ENCODE peak calls at places on chromosomes 2 and 18, in ten cellular contexts. One of them, this sample, is unnamed.

GRCh38 chr2:234193977-234194563 is 143.6 kb downstream of the SPP2 start:
- DNase-seq in GM23338: no peak
- DNase-seq in pancreas: no peak
- DNase-seq in GM13976: no peak
- DNase-seq in neural crest cell: no peak
- DNase-seq in mucosa of descending colon: no peak
- DNase-seq in MM.1S: no peak
- DNase-seq in hepatocyte: no peak
- DNase-seq in thyroid gland: no peak
- DNase-seq in osteocyte: no peak
- DNase-seq in this sample: no peak

GRCh38 chr2:134917958-134918517 is 584 bp upstream of the CCNT2 start:
- DNase-seq in GM13976: no peak
- DNase-seq in neural crest cell: no peak
- DNase-seq in GM23338: no peak
- DNase-seq in hepatocyte: no peak
- DNase-seq in pancreas: no peak
- DNase-seq in MM.1S: no peak
- DNase-seq in osteocyte: no peak
- DNase-seq in mucosa of descending colon: no peak
- DNase-seq in thyroid gland: peak
- DNase-seq in this sample: no peak

GRCh38 chr18:70160075-70160678 is 45.3 kb downstream of the RTTN start:
- DNase-seq in GM23338: no peak
- DNase-seq in neural crest cell: no peak
- DNase-seq in thyroid gland: no peak
- DNase-seq in osteocyte: no peak
- DNase-seq in pancreas: no peak
- DNase-seq in GM13976: no peak
- DNase-seq in hepatocyte: no peak
- DNase-seq in mucosa of descending colon: no peak
- DNase-seq in MM.1S: no peak
- DNase-seq in this sample: no peak

GRCh38 chr2:45172993-45173392 is 163.7 kb upstream of the SIX2 start:
- DNase-seq in pancreas: no peak
- DNase-seq in GM13976: no peak
- DNase-seq in hepatocyte: no peak
- DNase-seq in neural crest cell: no peak
- DNase-seq in thyroid gland: no peak
- DNase-seq in osteocyte: no peak
- DNase-seq in mucosa of descending colon: no peak
- DNase-seq in GM23338: no peak
- DNase-seq in MM.1S: no peak
- DNase-seq in this sample: no peak

GRCh38 chr2:128412181-128412871 is 93.7 kb upstream of the HS6ST1 start:
- DNase-seq in neural crest cell: no peak
- DNase-seq in mucosa of descending colon: no peak
- DNase-seq in GM13976: no peak
- DNase-seq in thyroid gland: no peak
- DNase-seq in pancreas: no peak
- DNase-seq in GM23338: no peak
- DNase-seq in MM.1S: no peak
- DNase-seq in hepatocyte: no peak
- DNase-seq in osteocyte: peak
- DNase-seq in this sample: no peak

GRCh38 chr2:70475266-70475665 is 78.4 kb downstream of the TGFA start:
- DNase-seq in osteocyte: peak
- DNase-seq in GM13976: no peak
- DNase-seq in pancreas: no peak
- DNase-seq in mucosa of descending colon: no peak
- DNase-seq in neural crest cell: no peak
- DNase-seq in MM.1S: peak
- DNase-seq in GM23338: no peak
- DNase-seq in thyroid gland: no peak
- DNase-seq in hepatocyte: no peak
- DNase-seq in this sample: no peak

GRCh38 chr2:63792523-63792922 is 49.2 kb upstream of the UGP2 start:
- DNase-seq in osteocyte: no peak
- DNase-seq in pancreas: no peak
- DNase-seq in mucosa of descending colon: no peak
- DNase-seq in thyroid gland: no peak
- DNase-seq in GM23338: no peak
- DNase-seq in GM13976: no peak
- DNase-seq in neural crest cell: no peak
- DNase-seq in hepatocyte: peak
- DNase-seq in MM.1S: no peak
- DNase-seq in this sample: peak

GRCh38 chr2:220417503-220417902 is 790.1 kb downstream of the SLC4A3 start:
- DNase-seq in pancreas: no peak
- DNase-seq in mucosa of descending colon: no peak
- DNase-seq in GM23338: peak
- DNase-seq in hepatocyte: no peak
- DNase-seq in MM.1S: no peak
- DNase-seq in GM13976: no peak
- DNase-seq in osteocyte: no peak
- DNase-seq in neural crest cell: no peak
- DNase-seq in thyroid gland: no peak
- DNase-seq in this sample: no peak

GRCh38 chr2:43724728-43725526 is 48.7 kb upstream of the C1GALT1C1L start:
- DNase-seq in mucosa of descending colon: no peak
- DNase-seq in hepatocyte: peak
- DNase-seq in GM23338: no peak
- DNase-seq in thyroid gland: no peak
- DNase-seq in neural crest cell: no peak
- DNase-seq in MM.1S: no peak
- DNase-seq in GM13976: no peak
- DNase-seq in pancreas: no peak
- DNase-seq in osteocyte: no peak
- DNase-seq in this sample: no peak

GRCh38 chr2:193469251-193469650 is 1274.5 kb upstream of the TMEFF2 start:
- DNase-seq in mucosa of descending colon: no peak
- DNase-seq in thyroid gland: no peak
- DNase-seq in MM.1S: peak
- DNase-seq in neural crest cell: no peak
- DNase-seq in osteocyte: no peak
- DNase-seq in pancreas: no peak
- DNase-seq in hepatocyte: no peak
- DNase-seq in GM13976: no peak
- DNase-seq in GM23338: no peak
- DNase-seq in this sample: no peak

DNA sequence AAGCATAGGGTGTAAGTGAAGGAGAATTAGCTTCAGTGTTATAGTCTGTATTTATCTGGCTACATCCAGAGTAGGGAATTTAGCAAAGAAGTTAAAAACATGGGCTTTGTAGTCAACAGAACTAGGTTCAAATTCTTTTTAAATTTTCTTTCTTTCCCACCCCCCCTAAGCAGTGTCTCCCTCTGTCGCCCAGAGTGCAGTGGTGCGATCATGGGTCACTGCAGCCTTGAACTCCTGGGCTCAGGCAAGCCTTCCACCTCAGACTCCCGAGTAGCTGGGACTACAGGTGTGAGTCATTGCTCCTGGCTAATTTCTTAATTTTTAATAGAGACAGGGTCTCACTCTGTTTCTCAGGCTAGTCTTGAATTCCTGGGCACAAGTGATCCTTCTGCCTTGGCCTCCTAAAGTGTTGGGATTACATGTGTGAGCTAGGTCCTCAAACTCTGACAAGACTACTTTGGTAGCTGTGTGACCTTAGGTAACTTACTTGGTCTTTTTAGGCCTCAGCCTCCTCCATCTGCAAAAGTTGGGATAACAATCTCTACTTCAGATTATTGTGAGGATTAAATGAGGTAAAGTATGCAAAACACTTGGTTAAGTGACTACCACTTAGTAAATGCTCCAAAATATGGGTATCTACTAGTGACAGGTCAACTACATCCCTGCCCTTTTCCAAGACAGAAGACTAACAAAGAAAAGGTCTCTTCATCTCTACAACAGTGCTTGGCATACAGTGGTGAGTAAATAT is 17.8 kb downstream of the DOK1 start:
- DNase-seq in pancreas: no peak
- DNase-seq in thyroid gland: no peak
- DNase-seq in GM13976: no peak
- DNase-seq in neural crest cell: no peak
- DNase-seq in mucosa of descending colon: no peak
- DNase-seq in MM.1S: no peak
- DNase-seq in GM23338: peak
- DNase-seq in hepatocyte: no peak
- DNase-seq in osteocyte: no peak
- DNase-seq in this sample: no peak
- TF ChIP-seq CTCF in pancreas: no peak
- TF ChIP-seq CTCF in thyroid gland: no peak
- TF ChIP-seq CTCF in GM13976: peak
- TF ChIP-seq CTCF in neural crest cell: peak
- TF ChIP-seq CTCF in mucosa of descending colon: no peak
- TF ChIP-seq CTCF in MM.1S: no peak
- TF ChIP-seq CTCF in GM23338: peak
- TF ChIP-seq CTCF in hepatocyte: no peak
- TF ChIP-seq CTCF in osteocyte: no peak
- TF ChIP-seq CTCF in this sample: no peak

GRCh38 chr18:63550068-63550467 is 7.9 kb downstream of the SERPINB12 start:
- DNase-seq in MM.1S: no peak
- DNase-seq in GM13976: no peak
- DNase-seq in osteocyte: no peak
- DNase-seq in neural crest cell: no peak
- DNase-seq in GM23338: no peak
- DNase-seq in mucosa of descending colon: no peak
- DNase-seq in pancreas: no peak
- DNase-seq in thyroid gland: no peak
- DNase-seq in hepatocyte: no peak
- DNase-seq in this sample: no peak

GRCh38 chr18:63544017-63544416 is 1.8 kb downstream of the SERPINB12 start:
- DNase-seq in thyroid gland: no peak
- DNase-seq in hepatocyte: no peak
- DNase-seq in neural crest cell: no peak
- DNase-seq in GM13976: no peak
- DNase-seq in osteocyte: no peak
- DNase-seq in pancreas: no peak
- DNase-seq in MM.1S: no peak
- DNase-seq in GM23338: no peak
- DNase-seq in mucosa of descending colon: no peak
- DNase-seq in this sample: no peak

GRCh38 chr18:63542069-63542468 is at the start of gene SERPINB12:
- DNase-seq in thyroid gland: no peak
- DNase-seq in mucosa of descending colon: no peak
- DNase-seq in pancreas: no peak
- DNase-seq in osteocyte: no peak
- DNase-seq in GM13976: no peak
- DNase-seq in GM23338: no peak
- DNase-seq in hepatocyte: no peak
- DNase-seq in neural crest cell: no peak
- DNase-seq in MM.1S: no peak
- DNase-seq in this sample: no peak

GRCh38 chr18:63540131-63540530 is 2.0 kb upstream of the SERPINB12 start:
- DNase-seq in MM.1S: no peak
- DNase-seq in neural crest cell: no peak
- DNase-seq in osteocyte: no peak
- DNase-seq in thyroid gland: no peak
- DNase-seq in GM13976: no peak
- DNase-seq in GM23338: peak
- DNase-seq in hepatocyte: no peak
- DNase-seq in mucosa of descending colon: no peak
- DNase-seq in pancreas: no peak
- DNase-seq in this sample: peak

DNA sequence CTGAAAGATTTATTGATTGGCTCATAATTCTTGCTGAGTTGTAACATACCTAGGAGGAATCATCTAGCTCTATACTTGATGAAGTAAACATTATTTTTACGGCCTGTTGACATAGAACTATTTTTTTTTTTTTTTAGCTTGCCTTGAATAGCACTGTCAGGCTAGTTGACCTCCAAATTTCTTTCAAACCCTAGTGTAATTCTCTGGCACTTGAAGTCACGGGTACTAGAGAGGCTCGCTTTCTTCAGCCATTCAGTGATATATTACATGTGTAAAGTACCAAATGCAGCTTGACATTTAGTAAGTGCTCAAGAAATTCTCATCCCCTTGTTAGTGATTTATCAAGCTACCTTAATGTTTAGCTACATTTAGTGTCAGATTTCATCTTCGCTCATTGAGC is 2.9 kb downstream of the SERPINB12 start:
- DNase-seq in hepatocyte: no peak
- DNase-seq in mucosa of descending colon: no peak
- DNase-seq in neural crest cell: no peak
- DNase-seq in pancreas: no peak
- DNase-seq in osteocyte: no peak
- DNase-seq in GM13976: no peak
- DNase-seq in GM23338: no peak
- DNase-seq in MM.1S: no peak
- DNase-seq in thyroid gland: no peak
- DNase-seq in this sample: peak
- TF ChIP-seq CTCF in hepatocyte: no peak
- TF ChIP-seq CTCF in mucosa of descending colon: no peak
- TF ChIP-seq CTCF in neural crest cell: no peak
- TF ChIP-seq CTCF in pancreas: no peak
- TF ChIP-seq CTCF in osteocyte: no peak
- TF ChIP-seq CTCF in GM13976: no peak
- TF ChIP-seq CTCF in GM23338: no peak
- TF ChIP-seq CTCF in MM.1S: no peak
- TF ChIP-seq CTCF in thyroid gland: no peak
- TF ChIP-seq CTCF in this sample: no peak

GRCh38 chr2:79530443-79530842 is 17.6 kb downstream of the CTNNA2 start:
- DNase-seq in pancreas: no peak
- DNase-seq in mucosa of descending colon: peak
- DNase-seq in GM13976: no peak
- DNase-seq in neural crest cell: no peak
- DNase-seq in MM.1S: peak
- DNase-seq in osteocyte: no peak
- DNase-seq in GM23338: peak
- DNase-seq in hepatocyte: peak
- DNase-seq in thyroid gland: no peak
- DNase-seq in this sample: no peak
- TF ChIP-seq CTCF in pancreas: no peak
- TF ChIP-seq CTCF in mucosa of descending colon: no peak
- TF ChIP-seq CTCF in GM13976: no peak
- TF ChIP-seq CTCF in neural crest cell: peak
- TF ChIP-seq CTCF in MM.1S: peak
- TF ChIP-seq CTCF in osteocyte: no peak
- TF ChIP-seq CTCF in GM23338: peak
- TF ChIP-seq CTCF in hepatocyte: peak
- TF ChIP-seq CTCF in thyroid gland: no peak
- TF ChIP-seq CTCF in this sample: no peak

DNA sequence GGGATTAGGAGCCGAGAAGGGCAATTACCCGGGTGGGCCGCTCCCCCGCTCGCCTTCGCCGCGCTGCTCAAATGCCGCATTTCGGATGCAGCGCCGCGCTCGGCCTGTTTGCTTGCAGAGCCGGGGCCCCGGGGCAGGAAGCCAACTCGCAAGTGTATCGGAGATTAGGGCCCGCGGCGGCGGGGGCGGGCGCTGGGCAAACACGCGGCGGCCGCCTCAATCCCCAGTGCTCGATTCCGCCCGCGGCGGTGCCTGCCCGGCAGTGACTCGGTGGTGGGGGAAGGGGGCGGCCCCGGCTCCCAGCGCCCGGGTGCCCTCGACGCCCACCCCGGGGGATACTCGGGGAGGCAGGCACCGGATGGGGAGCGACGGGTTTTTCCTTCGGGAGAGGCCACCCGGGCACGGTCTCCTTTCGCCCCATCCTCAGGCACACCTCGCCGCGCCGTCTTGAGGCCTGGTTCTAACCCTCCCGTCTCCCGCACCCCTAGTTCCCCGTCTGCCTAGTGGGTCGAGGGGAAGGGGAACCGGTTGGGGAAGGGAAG is 26.6 kb upstream of the NOTO start:
- DNase-seq in thyroid gland: peak
- DNase-seq in hepatocyte: peak
- DNase-seq in GM23338: peak
- DNase-seq in pancreas: peak
- DNase-seq in osteocyte: no peak
- DNase-seq in mucosa of descending colon: peak
- DNase-seq in MM.1S: peak
- DNase-seq in GM13976: peak
- DNase-seq in neural crest cell: peak
- DNase-seq in this sample: peak
- TF ChIP-seq CTCF in thyroid gland: no peak
- TF ChIP-seq CTCF in hepatocyte: peak
- TF ChIP-seq CTCF in GM23338: no peak
- TF ChIP-seq CTCF in pancreas: no peak
- TF ChIP-seq CTCF in osteocyte: no peak
- TF ChIP-seq CTCF in mucosa of descending colon: no peak
- TF ChIP-seq CTCF in MM.1S: no peak
- TF ChIP-seq CTCF in GM13976: no peak
- TF ChIP-seq CTCF in neural crest cell: peak
- TF ChIP-seq CTCF in this sample: no peak

This sample was measured in foreskin fibroblast.